ENCODE peak calls at places on chromosomes 16 and 17, in five cellular contexts. X is heart left ventricle, B is IMR-90, Q is H9, J is uterus. W is an unnamed sample. For H3K4me1, the result is how much of the 10 kb centered on the place peaks cover.

GRCh38 chr17:16415031-16415924 is at the start of gene TRPV2:
- DNase-seq in B (no peak), X (peak), J (peak), Q (peak), W (peak)

GRCh38 chr17:82935944-82936767 is 96.3 kb upstream of the ZNF750 start:
- DNase-seq in B (no peak), J (peak), X (no peak), Q (no peak), W (no peak)

GRCh38 chr16:56029026-56029425 is 153.9 kb upstream of the CES5A start:
- DNase-seq in B (no peak), Q (no peak), X (no peak), J (no peak), W (peak)

GRCh38 chr17:68819465-68819864 is 135.7 kb downstream of the ABCA8 start:
- DNase-seq in J (no peak), Q (no peak), B (no peak), X (no peak), W (no peak)

GRCh38 chr17:53971361-53971760 is 148.6 kb downstream of the KIF2B start:
- DNase-seq in Q (no peak), J (no peak), B (no peak), X (no peak), W (peak)

GRCh38 chr16:27840311-27841060 is 223.0 kb downstream of the GSG1L start:
- DNase-seq in J (no peak), Q (peak), B (no peak), X (no peak), W (no peak)

GRCh38 chr16:2855536-2855935 is 2.4 kb downstream of the PRSS22 start:
- DNase-seq in X (no peak), B (no peak), Q (no peak), J (no peak), W (no peak)

GRCh38 chr16:10942352-10943297 is at the start of gene DEXI:
- DNase-seq in Q (peak), J (peak), X (peak), B (peak), W (peak)

GRCh38 chr16:69321080-69321479 is 9.3 kb downstream of the PDF start:
- DNase-seq in X (no peak), B (no peak), Q (no peak), J (peak), W (no peak)

GRCh38 chr16:84513111-84514065 is 8.9 kb upstream of the MEAK7 start:
- DNase-seq in J (no peak), Q (no peak), X (no peak), B (peak), W (no peak)

GRCh38 chr17:74190154-74190553 is 13.3 kb upstream of the RPL38 start:
- DNase-seq in Q (no peak), B (peak), J (no peak), X (no peak), W (peak)

GRCh38 chr16:87971933-87972332 is 20.7 kb downstream of the BANP start:
- DNase-seq in B (no peak), J (no peak), X (no peak), Q (no peak), W (no peak)

GRCh38 chr17:61646482-61646881 is 55.5 kb upstream of the NACA2 start:
- DNase-seq in J (no peak), Q (no peak), B (no peak), X (no peak), W (no peak)

GRCh38 chr17:45973943-45974859 is 24.8 kb upstream of the STH start:
- DNase-seq in B (no peak), Q (no peak), X (no peak), J (no peak), W (no peak)

GRCh38 chr17:70084476-70084875 is 9.5 kb downstream of the KCNJ16 start:
- DNase-seq in J (no peak), B (peak), Q (no peak), X (no peak), W (peak)

GRCh38 chr17:4195306-4195705 is 52.3 kb downstream of the CYB5D2 start:
- DNase-seq in Q (no peak), B (peak), X (no peak), J (no peak), W (no peak)

GRCh38 chr16:27242868-27243590 is 25.5 kb downstream of the NSMCE1 start:
- DNase-seq in J (peak), Q (peak), X (peak), B (peak), W (peak)

GRCh38 chr16:70592106-70592571 is 54.2 kb upstream of the IL34 start:
- DNase-seq in Q (no peak), B (no peak), J (peak), X (peak), W (no peak)

GRCh38 chr17:49269356-49269755 is 38.8 kb upstream of the PHOSPHO1 start:
- DNase-seq in X (no peak), Q (no peak), B (no peak), J (no peak), W (no peak)

GRCh38 chr17:49266233-49266632 is 35.6 kb upstream of the PHOSPHO1 start:
- DNase-seq in B (no peak), X (no peak), Q (no peak), J (no peak), W (no peak)

GRCh38 chr17:49267912-49268311 is 37.3 kb upstream of the PHOSPHO1 start:
- DNase-seq in Q (no peak), J (no peak), X (no peak), B (no peak), W (no peak)
- H3K4me1 ChIP-seq in Q (under half), J (under half), X (under half), B (under half), W (under half)

GRCh38 chr16:14502256-14502875 is 127.7 kb downstream of the PARN start:
- DNase-seq in X (no peak), B (no peak), Q (no peak), J (no peak), W (no peak)

GRCh38 chr16:14502932-14503741 is 126.9 kb downstream of the PARN start:
- DNase-seq in Q (no peak), B (peak), J (no peak), X (no peak), W (no peak)

GRCh38 chr16:14501331-14502255 is 128.5 kb downstream of the PARN start:
- DNase-seq in X (peak), B (peak), Q (peak), J (peak), W (peak)

GRCh38 chr16:14499110-14499509 is 130.9 kb downstream of the PARN start:
- DNase-seq in B (no peak), X (no peak), Q (no peak), J (no peak), W (peak)

DNA sequence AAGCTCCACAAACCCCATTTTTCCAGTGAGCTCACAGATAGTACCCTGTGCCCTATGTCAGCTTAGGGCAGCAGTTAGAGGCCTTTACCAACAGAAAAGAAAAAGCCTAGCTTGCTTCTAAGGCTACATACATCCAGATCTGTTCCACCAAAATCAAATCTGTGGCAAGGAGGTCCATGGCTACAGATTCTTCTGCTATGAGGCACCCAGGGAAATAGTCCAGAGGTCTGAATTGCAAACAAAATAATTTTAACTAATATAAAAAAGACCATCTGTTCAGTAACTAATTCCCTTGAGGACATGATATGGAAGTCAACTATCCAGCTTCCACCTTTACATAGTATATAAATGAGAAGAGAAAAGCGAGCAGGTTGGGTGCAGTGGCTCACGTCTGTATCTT is 129.3 kb downstream of the PARN start:
- DNase-seq in B (peak), Q (no peak), X (no peak), J (no peak), W (no peak)
- H3K4me1 ChIP-seq in B (under half), Q (under half), X (under half), J (under half), W (half or more)

DNA sequence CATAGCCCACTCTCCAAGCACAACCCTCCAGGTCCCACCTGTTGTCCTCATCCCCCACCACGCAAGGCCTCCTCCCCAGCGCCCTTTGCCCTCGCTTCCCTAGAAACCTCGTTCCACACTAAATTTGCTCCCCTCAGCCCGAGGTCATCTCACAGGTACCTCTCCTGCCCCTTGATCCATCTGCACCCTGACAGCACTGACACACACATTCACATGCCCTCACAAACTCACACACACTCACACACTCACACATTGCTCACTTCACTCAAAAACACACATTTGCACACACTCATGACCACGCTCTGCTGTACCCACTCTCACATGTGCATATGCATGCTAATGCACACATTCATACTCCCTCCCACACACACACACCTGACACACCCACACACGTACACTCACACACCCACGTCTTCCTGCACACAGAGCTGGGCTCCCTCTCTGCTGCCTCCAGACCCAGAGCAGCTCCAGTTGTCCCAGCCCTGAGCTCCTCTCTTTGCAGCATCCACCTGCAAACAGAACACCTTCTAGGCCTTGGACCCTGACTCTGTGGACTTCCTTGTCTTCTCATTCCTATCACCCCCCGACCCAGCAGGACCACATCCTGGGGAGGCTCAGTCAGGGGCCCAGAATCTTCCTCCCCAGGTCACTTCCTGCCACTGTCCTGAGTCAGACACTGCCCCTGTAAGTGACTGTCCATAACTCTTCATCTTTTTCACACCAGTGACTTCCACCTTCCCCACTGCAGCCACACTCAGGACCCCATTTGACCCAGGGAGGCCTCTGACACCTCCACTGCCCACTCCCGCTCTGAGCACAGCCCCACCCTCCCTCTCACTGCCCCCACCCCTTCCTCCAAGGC is 4.9 kb downstream of the ASGR2 start:
- DNase-seq in J (no peak), B (no peak), X (no peak), Q (no peak), W (no peak)
- H3K4me1 ChIP-seq in J (under half), B (under half), X (under half), Q (under half), W (under half)

GRCh38 chr17:51260960-51261958 is 913 bp downstream of the UTP18 start:
- DNase-seq in J (peak), Q (peak), X (peak), B (no peak), W (peak)
- H3K4me1 ChIP-seq in J (under half), Q (under half), X (under half), B (under half), W (under half)

GRCh38 chr17:78820841-78821240 is 19.8 kb downstream of the USP36 start:
- DNase-seq in B (no peak), Q (no peak), X (no peak), J (no peak), W (no peak)
- H3K4me1 ChIP-seq in B (under half), Q (under half), X (under half), J (under half), W (under half)

GRCh38 chr17:57855391-57856035 is 5.7 kb upstream of the MRPS23 start:
- DNase-seq in Q (no peak), X (no peak), J (no peak), B (no peak), W (no peak)
- H3K4me1 ChIP-seq in Q (under half), X (under half), J (under half), B (under half), W (under half)